ENCODE peak calls at places on chromosomes 5 and 9, in seven cellular contexts. N is ureter; M is Right ventricle myocardium superior; Z is NCI-H1436; G is iPS-NIHi11; U is fibroblast of mammary gland; Q is stimulated activated naive CD8-positive, alpha-beta T cell treated with anti-CD3 and anti-CD28 coated beads, Interleukin-15, amount 100 ng/mL, for 72 hours. K is an unnamed sample.

GRCh38 chr5:65482727-65483473 is 1.2 kb upstream of the ADAMTS6 start:
- DNase-seq in N (no peak), Q (no peak), G (peak; percentile 34), U (peak; percentile 87), M (no peak), Z (no peak), K (no peak)

GRCh38 chr9:109816490-109816889 is 36.5 kb downstream of the PALM2AKAP2 start:
- DNase-seq in N (no peak), U (peak; percentile 100), M (no peak), Q (no peak), Z (no peak), G (no peak), K (no peak)

GRCh38 chr5:32677023-32677422 is 34.1 kb upstream of the NPR3 start:
- DNase-seq in Z (no peak), U (no peak), N (no peak), G (no peak), Q (no peak), M (no peak), K (no peak)

GRCh38 chr9:122810306-122810946 is 10.5 kb downstream of the OR1K1 start:
- DNase-seq in Z (peak; percentile 78), U (peak; percentile 74), G (peak; percentile 84), Q (peak; percentile 72), M (peak; percentile 71), N (peak; percentile 70), K (peak; percentile 72)

GRCh38 chr9:128007566-128008138 is 26.9 kb upstream of the EEIG1 start:
- DNase-seq in M (peak; percentile 56), G (peak; percentile 39), Q (peak; percentile 87), Z (peak; percentile 7), N (peak; percentile 69), U (peak; percentile 64), K (peak; percentile 21)

GRCh38 chr9:91777437-91777836 is 172.6 kb downstream of the ROR2 start:
- DNase-seq in N (no peak), Q (no peak), U (peak; percentile 88), M (no peak), G (no peak), Z (no peak), K (no peak)

GRCh38 chr5:147223343-147223742 is 11.5 kb upstream of the STK32A start:
- DNase-seq in U (no peak), M (no peak), Q (no peak), Z (no peak), G (no peak), N (no peak), K (no peak)

GRCh38 chr5:97019435-97020117 is 83.7 kb downstream of the LNPEP start:
- DNase-seq in Z (no peak), Q (no peak), N (no peak), U (no peak), M (no peak), G (peak; percentile 27), K (no peak)

GRCh38 chr5:119527346-119527745 is 75.0 kb downstream of the HSD17B4 start:
- DNase-seq in M (no peak), N (no peak), U (peak; percentile 7), Q (no peak), G (no peak), Z (no peak), K (no peak)

GRCh38 chr9:33024126-33024965 is 727 bp upstream of the DNAJA1 start:
- DNase-seq in U (peak; percentile 51), N (no peak), M (no peak), Q (peak; percentile 13), Z (no peak), G (no peak), K (no peak)

GRCh38 chr9:111000202-111000601 is 38.1 kb downstream of the LPAR1 start:
- DNase-seq in N (no peak), Z (no peak), U (no peak), G (no peak), Q (no peak), M (no peak), K (no peak)

GRCh38 chr5:110625376-110625999 is 101.0 kb downstream of the TMEM232 start:
- DNase-seq in N (no peak), G (no peak), Z (peak; percentile 36), Q (no peak), M (no peak), U (peak; percentile 47), K (no peak)

GRCh38 chr9:36995927-36996471 is 38.1 kb downstream of the PAX5 start:
- DNase-seq in Q (peak; percentile 59), N (peak; percentile 58), M (peak; percentile 50), G (peak; percentile 86), Z (peak; percentile 23), U (peak; percentile 47), K (peak; percentile 45)